ENCODE peak calls at places on chromosomes 3 and 15, in five cellular contexts. F, O, N, H and L are unnamed samples. For H3K4me1, the result is how much of the 10 kb centered on the place peaks cover.

GRCh38 chr3:141074529-141074928 is 23.4 kb downstream of the SPSB4 start:
- DNase-seq in F (no peak), O (no peak), N (no peak), H (no peak), L (no peak)

GRCh38 chr3:59486468-59486964 is 436.7 kb upstream of the CFAP20DC start:
- DNase-seq in F (no peak), O (no peak), N (no peak), H (no peak), L (no peak)

GRCh38 chr3:120111898-120112297 is 17.7 kb upstream of the GSK3B start:
- DNase-seq in F (no peak), O (no peak), N (no peak), H (no peak), L (no peak)

GRCh38 chr3:113275876-113276580 is 64.7 kb downstream of the BOC start:
- DNase-seq in F (peak), O (no peak), N (peak), H (no peak), L (no peak)

GRCh38 chr15:48887144-48887543 is 9.2 kb downstream of the EID1 start:
- DNase-seq in F (no peak), O (no peak), N (no peak), H (no peak), L (no peak)

GRCh38 chr3:185864767-185865166 is 39.9 kb upstream of the IGF2BP2 start:
- DNase-seq in F (no peak), O (no peak), N (peak), H (no peak), L (no peak)

GRCh38 chr3:129315386-129315991 is 36.8 kb downstream of the HMCES start:
- DNase-seq in F (peak), O (peak), N (peak), H (no peak), L (no peak)

GRCh38 chr3:98556164-98557130 is 24.7 kb downstream of the GPR15 start:
- DNase-seq in F (no peak), O (no peak), N (no peak), H (no peak), L (peak)

GRCh38 chr3:32872487-32873382 is 54.9 kb downstream of the TRIM71 start:
- DNase-seq in F (peak), O (no peak), N (peak), H (no peak), L (no peak)

GRCh38 chr3:23875326-23875725 is 41.5 kb downstream of the NKIRAS1 start:
- DNase-seq in F (no peak), O (no peak), N (no peak), H (no peak), L (no peak)

GRCh38 chr3:58993547-58993946 is 56.3 kb downstream of the CFAP20DC start:
- DNase-seq in F (no peak), O (no peak), N (no peak), H (no peak), L (no peak)

GRCh38 chr15:57537072-57537471 is 54.6 kb upstream of the MYZAP start:
- DNase-seq in F (no peak), O (no peak), N (peak), H (no peak), L (no peak)

GRCh38 chr3:147653309-147653923 is 244.3 kb downstream of the ZIC1 start:
- DNase-seq in F (no peak), O (no peak), N (no peak), H (no peak), L (no peak)

GRCh38 chr3:57755368-57756021 is 614 bp upstream of the SLMAP start:
- DNase-seq in F (peak), O (no peak), N (peak), H (peak), L (peak)

GRCh38 chr15:64522226-64522823 is 61.9 kb downstream of the ZNF609 start:
- DNase-seq in F (no peak), O (no peak), N (peak), H (no peak), L (no peak)

GRCh38 chr15:90002428-90002844 is 1.3 kb downstream of the ZNF710 start:
- DNase-seq in F (peak), O (peak), N (peak), H (peak), L (peak)

GRCh38 chr15:57384816-57385215 is 8.5 kb downstream of the CGNL1 start:
- DNase-seq in F (no peak), O (no peak), N (peak), H (no peak), L (no peak)

GRCh38 chr3:141845407-141846049 is 30.9 kb upstream of the ATP1B3 start:
- DNase-seq in F (peak), O (no peak), N (no peak), H (peak), L (peak)

GRCh38 chr15:28112962-28113361 is 13.8 kb upstream of the OCA2 start:
- DNase-seq in F (no peak), O (no peak), N (no peak), H (no peak), L (no peak)

GRCh38 chr3:48423241-48423882 is 6.5 kb downstream of the PLXNB1 start:
- DNase-seq in F (no peak), O (peak), N (no peak), H (no peak), L (no peak)

GRCh38 chr3:2603734-2604297 is 505.1 kb downstream of the CNTN4 start:
- DNase-seq in F (no peak), O (no peak), N (no peak), H (no peak), L (no peak)

GRCh38 chr15:70050970-70051369 is 46.7 kb downstream of the TLE3 start:
- DNase-seq in F (no peak), O (no peak), N (no peak), H (no peak), L (no peak)

GRCh38 chr3:31294430-31295149 is 238.1 kb upstream of the STT3B start:
- DNase-seq in F (no peak), O (no peak), N (peak), H (no peak), L (no peak)

GRCh38 chr3:23331141-23331935 is 128.2 kb downstream of the UBE2E2 start:
- DNase-seq in F (no peak), O (no peak), N (no peak), H (no peak), L (no peak)

GRCh38 chr3:126194713-126195305 is 14.4 kb upstream of the ALDH1L1 start:
- DNase-seq in F (no peak), O (no peak), N (no peak), H (no peak), L (no peak)

GRCh38 chr3:177852408-177852807 is 655.1 kb upstream of the TBL1XR1 start:
- DNase-seq in F (no peak), O (no peak), N (no peak), H (no peak), L (no peak)

GRCh38 chr3:134605506-134605905 is 45.3 kb downstream of the KY start:
- DNase-seq in F (no peak), O (no peak), N (no peak), H (no peak), L (no peak)

GRCh38 chr15:73752817-73753214 is 335 bp downstream of the INSYN1 start:
- DNase-seq in F (no peak), O (no peak), N (peak), H (no peak), L (no peak)

GRCh38 chr3:119343719-119344118 is 49.5 kb downstream of the ARHGAP31 start:
- DNase-seq in F (no peak), O (no peak), N (no peak), H (no peak), L (no peak)

GRCh38 chr3:102443021-102443420 is 8.2 kb downstream of the ZPLD1 start:
- DNase-seq in F (no peak), O (no peak), N (no peak), H (no peak), L (no peak)

DNA sequence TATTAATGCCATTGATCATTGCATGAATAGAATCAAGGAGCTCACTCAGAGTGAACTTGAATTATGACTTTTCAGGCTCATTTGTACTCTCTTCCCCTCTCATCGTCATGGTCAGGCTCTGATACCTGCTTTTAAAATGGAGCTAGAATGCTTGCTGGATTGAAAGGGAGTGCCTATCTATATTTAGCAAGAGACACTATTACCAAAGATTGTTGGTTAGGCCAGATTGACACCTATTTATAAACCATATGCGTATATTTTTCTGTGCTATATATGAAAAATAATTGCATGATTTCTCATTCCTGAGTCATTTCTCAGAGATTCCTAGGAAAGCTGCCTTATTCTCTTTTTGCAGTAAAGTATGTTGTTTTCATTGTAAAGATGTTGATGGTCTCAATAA is 9.6 kb downstream of the CCNDBP1 start:
- DNase-seq in F (no peak), O (no peak), N (no peak), H (no peak), L (no peak)
- H3K4me1 ChIP-seq in F (under half), O (under half), N (under half), H (under half), L (under half)

DNA sequence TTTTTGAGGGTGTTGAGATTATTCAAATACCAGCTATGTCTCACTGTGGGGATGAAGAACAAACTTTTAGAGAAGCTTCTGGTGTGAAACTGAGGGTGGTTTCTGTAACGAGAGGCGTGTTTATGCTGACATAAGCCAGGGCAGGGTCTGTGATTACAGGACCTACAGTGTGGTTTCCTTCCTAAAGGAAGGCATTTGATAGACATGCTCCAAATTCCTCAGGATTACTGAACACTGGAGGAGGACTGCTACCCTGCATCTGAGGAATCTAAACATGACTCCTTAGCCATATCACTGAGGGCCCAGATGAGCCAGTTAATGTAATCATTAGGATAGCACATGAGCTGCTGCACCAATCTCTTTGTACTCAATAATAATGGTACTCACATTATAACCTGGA is 328.4 kb upstream of the UMPS start:
- DNase-seq in F (no peak), O (no peak), N (peak), H (no peak), L (no peak)
- H3K4me1 ChIP-seq in F (under half), O (under half), N (under half), H (under half), L (under half)

DNA sequence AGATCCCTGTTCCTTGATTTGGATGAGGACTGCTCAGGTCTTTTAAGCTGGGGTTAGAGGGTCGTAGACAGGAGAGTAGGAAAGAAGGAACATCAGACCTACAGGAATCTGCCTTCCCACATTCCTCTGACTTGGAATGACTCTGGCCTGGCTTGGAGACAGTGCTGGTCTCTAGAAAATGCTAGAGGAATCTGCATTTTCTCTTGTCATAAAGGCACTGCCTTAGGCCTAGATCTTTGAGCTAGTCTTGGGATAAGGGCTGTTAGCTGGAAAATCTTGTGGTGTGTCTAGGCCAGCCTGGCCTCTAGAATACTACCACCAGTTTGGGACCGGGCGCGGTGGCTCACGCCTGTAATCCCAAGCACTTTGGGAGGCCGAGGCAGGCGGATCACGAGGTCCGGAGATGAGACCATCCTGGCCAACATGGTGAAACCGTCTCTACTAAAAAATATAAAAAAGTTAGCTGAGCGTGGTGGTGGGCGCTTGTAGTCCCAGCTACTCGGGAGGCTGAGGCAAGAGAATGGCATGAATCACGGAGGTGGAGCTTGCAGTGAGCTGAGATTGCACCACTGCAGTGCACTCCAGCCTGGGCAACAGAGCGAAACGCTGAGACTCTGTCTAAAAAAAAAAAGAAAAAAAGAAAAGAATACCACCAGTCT is 17.3 kb upstream of the BSN start:
- DNase-seq in F (no peak), O (no peak), N (no peak), H (no peak), L (no peak)
- H3K4me1 ChIP-seq in F (under half), O (under half), N (under half), H (under half), L (under half)

GRCh38 chr15:85702321-85703230 is 92.1 kb downstream of the KLHL25 start:
- DNase-seq in F (no peak), O (no peak), N (peak), H (no peak), L (no peak)
- H3K4me1 ChIP-seq in F (under half), O (under half), N (under half), H (under half), L (half or more)

DNA sequence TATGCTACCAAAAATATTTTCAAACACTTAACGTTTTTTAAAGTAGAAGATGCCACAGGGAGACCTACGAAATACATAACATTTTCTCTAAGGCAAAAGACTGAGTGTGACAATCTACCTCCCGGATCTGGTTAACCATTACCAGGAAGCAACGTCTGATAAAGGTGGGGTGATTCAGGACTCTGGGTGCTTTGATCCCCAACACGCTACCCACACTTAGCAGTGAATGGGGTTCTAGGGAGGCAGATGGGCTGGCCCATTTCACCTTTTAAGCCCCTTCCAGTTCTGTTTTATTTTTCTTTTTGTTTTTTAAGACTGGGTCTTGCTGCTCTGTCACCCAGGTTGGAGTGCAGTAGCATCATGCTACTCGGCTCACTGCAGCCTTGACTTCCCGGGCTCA is 39.5 kb downstream of the EIF4E3 start:
- DNase-seq in F (no peak), O (no peak), N (no peak), H (peak), L (no peak)
- H3K4me1 ChIP-seq in F (under half), O (under half), N (under half), H (under half), L (under half)